ENCODE peak calls at places on chromosome X, in eight cellular contexts. V is mucosa of descending colon, A is A549, Y is cardiac muscle cell, K is spleen, W is colonic mucosa, M is AG04449, T is fibroblast of mammary gland. O is an unnamed sample.

GRCh38 chrX:153878969-153879653 is 6.9 kb downstream of the L1CAM start:
- DNase-seq in M (no peak), A (no peak), T (no peak), W (no peak), Y (peak), V (no peak), K (peak), O (no peak)

GRCh38 chrX:149825424-149825823 is 43.7 kb downstream of the MAGEA9 start:
- DNase-seq in M (no peak), W (no peak), T (peak), V (peak), Y (peak), A (peak), K (peak), O (peak)

GRCh38 chrX:16920116-16920515 is 26.3 kb upstream of the REPS2 start:
- DNase-seq in V (no peak), W (no peak), Y (no peak), T (peak), K (no peak), A (no peak), M (no peak), O (no peak)

GRCh38 chrX:7316887-7317286 is 168.9 kb upstream of the PUDP start:
- DNase-seq in M (peak), K (no peak), W (no peak), Y (no peak), T (peak), A (no peak), V (no peak), O (no peak)

GRCh38 chrX:15050395-15050794 is 177.2 kb downstream of the MOSPD2 start:
- DNase-seq in M (no peak), T (no peak), V (no peak), W (no peak), K (no peak), A (peak), Y (no peak), O (no peak)

GRCh38 chrX:2492536-2493218 is 8.1 kb downstream of the DHRSX start:
- DNase-seq in T (no peak), W (no peak), Y (no peak), V (no peak), M (no peak), A (no peak), K (peak), O (no peak)

GRCh38 chrX:153722704-153723350 is 1.4 kb downstream of the BCAP31 start:
- DNase-seq in V (no peak), K (peak), Y (no peak), A (no peak), W (no peak), M (no peak), T (peak), O (no peak)

GRCh38 chrX:29487214-29487613 is 728.1 kb upstream of the MAGEB2 start:
- DNase-seq in W (no peak), K (no peak), T (peak), M (no peak), A (no peak), Y (no peak), V (no peak), O (no peak)

GRCh38 chrX:151183233-151183632 is 6.8 kb downstream of the GPR50 start:
- DNase-seq in V (no peak), Y (no peak), M (no peak), T (no peak), W (no peak), K (no peak), A (no peak), O (no peak)

DNA sequence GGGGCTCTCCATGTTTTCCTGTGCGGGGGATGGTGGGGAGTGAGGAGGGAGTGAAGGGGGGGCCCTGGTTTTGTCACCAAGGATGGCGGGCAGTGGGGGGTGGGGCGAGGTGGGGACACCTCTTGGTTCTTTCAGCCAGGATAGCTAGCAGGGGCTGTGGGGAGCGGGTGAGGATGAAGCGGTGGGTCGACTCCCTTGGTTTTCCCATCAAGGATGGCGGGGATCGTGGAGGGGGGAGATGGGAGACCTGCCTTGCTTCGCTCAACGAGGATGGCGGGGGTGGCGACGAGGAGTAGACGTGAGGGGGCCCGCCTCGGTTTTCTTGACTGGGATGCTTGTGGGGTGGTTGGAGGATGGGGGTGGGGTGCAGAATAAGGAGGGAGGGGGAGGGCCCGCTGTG is 633 bp downstream of the FHL1 start:
- DNase-seq in K (no peak), W (no peak), T (no peak), V (peak), M (no peak), A (no peak), Y (no peak), O (no peak)
- H3K4me3 ChIP-seq in K (peak), W (peak), T (peak), V (peak), M (peak), A (peak), Y (peak), O (no peak)

DNA sequence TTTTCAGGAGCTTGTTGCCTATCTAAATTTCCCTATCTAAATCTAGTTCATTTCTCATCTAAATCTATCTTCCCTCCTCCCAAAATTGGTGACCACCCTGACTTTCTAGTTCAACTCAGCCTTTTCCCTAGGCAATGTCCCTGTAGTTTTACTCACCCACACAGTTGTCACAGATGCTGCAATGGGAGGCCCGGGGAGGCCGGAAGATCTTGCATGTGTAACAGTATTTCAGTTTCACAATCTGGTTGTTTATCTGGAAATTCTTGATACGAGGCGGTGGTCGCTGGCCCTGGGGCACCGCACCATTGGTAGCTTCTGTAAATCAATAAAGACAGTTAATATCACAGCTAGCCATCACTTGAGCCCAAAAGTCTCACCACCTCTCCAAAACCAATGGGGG is 20.2 kb downstream of the ZDHHC9 start:
- DNase-seq in W (no peak), A (no peak), V (no peak), M (no peak), K (no peak), T (no peak), Y (no peak), O (peak)
- TF ChIP-seq CTCF in W (no peak), A (no peak), V (no peak), M (no peak), K (peak), T (no peak), Y (no peak), O (no peak)

GRCh38 chrX:116111497-116111896 is 59.0 kb upstream of the AGTR2 start:
- DNase-seq in Y (no peak), V (no peak), A (no peak), T (no peak), W (no peak), K (no peak), M (no peak), O (no peak)

GRCh38 chrX:116114999-116115398 is 55.5 kb upstream of the AGTR2 start:
- DNase-seq in V (no peak), T (no peak), A (no peak), W (no peak), Y (no peak), M (no peak), K (no peak), O (no peak)

DNA sequence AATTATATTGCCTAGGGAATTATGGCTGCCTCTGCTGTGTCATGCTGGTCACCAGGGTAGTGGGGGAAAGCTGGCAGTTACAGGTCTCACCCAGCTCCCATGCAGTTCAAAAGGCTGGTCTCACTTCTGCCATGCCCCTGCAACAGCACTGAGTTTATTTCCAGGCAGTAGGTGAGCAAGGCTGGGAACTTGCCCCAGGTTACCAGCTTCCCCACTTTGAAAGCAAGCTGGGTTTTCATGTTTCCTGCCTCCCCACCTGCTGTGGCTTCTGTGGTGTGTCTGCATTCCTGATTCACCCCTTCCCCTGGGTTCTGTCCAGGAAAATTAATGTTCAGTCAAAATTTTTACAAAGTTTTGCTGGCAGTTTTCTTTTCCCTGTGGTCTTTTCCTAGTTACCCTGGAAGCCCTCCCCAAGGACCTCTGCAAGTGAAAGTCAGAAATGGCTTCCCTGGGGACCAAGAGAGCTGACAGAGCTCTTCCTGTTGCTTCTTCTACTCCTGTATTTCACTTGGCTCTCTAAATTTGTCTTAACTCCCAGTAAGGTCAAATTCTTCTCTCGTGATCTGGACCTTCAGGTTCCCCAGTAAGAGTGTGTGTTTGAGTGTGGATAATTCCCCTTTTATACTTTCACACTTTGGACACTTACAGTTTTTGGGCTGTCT is 58.5 kb upstream of the AGTR2 start:
- DNase-seq in W (no peak), Y (no peak), V (no peak), M (no peak), T (no peak), K (no peak), A (no peak), O (peak)
- H3K4me3 ChIP-seq in W (no peak), Y (no peak), V (no peak), M (no peak), T (no peak), K (no peak), A (no peak), O (no peak)

GRCh38 chrX:45513042-45513441 is 312.4 kb upstream of the DIPK2B start:
- DNase-seq in V (no peak), W (no peak), K (no peak), T (no peak), A (no peak), M (no peak), Y (no peak), O (no peak)

GRCh38 chrX:45517090-45517973 is 316.7 kb upstream of the DIPK2B start:
- DNase-seq in W (no peak), Y (no peak), V (no peak), K (no peak), A (peak), M (no peak), T (peak), O (no peak)

GRCh38 chrX:45518552-45518951 is 317.9 kb upstream of the DIPK2B start:
- DNase-seq in V (no peak), Y (no peak), W (no peak), T (peak), K (no peak), M (no peak), A (no peak), O (no peak)

GRCh38 chrX:45515262-45516215 is 314.9 kb upstream of the DIPK2B start:
- DNase-seq in A (peak), M (peak), T (peak), V (peak), Y (peak), W (peak), K (no peak), O (peak)
- TF ChIP-seq CTCF in A (peak), M (peak), T (peak), V (no peak), Y (peak), W (peak), K (peak), O (peak)

DNA sequence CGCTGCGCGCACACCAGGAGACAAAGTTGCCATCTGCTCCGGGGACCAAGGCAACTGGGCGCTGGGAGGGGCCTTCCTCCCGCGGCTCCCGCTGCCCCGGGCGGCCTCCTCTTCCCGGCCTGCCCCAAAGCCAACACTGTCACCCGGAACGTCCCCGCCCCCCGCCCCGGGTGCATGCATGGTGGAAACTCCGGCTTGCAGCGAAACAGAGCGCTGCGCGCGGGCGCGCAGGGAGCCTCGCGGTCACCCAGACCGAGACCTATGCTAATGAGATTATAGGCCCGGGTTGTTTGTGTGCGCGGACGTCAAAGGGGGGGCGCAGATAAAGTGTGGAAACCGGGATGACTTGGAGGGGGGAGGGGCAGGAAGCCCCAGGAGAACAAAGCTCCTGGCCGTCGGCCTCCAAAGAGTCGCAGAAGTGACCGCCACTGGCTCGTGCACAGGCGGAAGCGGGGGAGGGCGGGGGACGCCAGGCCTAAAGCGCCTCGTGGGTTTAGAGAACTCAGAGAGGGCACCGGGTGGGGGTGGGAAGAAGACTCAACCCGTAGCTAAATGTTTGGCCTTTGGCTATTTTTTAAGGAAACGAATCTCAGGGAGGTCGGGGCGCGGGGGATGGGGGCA is 88.8 kb downstream of the BCOR start:
- DNase-seq in M (no peak), W (no peak), K (peak), A (no peak), T (no peak), V (peak), Y (peak), O (peak)
- H3K4me3 ChIP-seq in M (peak), W (no peak), K (peak), A (no peak), T (no peak), V (no peak), Y (peak), O (peak)